ENCODE peak calls at places on chromosomes 11 and 22, in five cellular contexts. M, F, V, H and O are unnamed samples.

GRCh38 chr11:31827458-31828206 is 16.5 kb upstream of the PAX6 start:
- DNase-seq in V (no peak), M (no peak), H (no peak), F (no peak), O (no peak)

GRCh38 chr11:130522284-130522961 is 74.0 kb downstream of the ADAMTS15 start:
- DNase-seq in M (peak; percentile 83), H (peak; percentile 70), V (peak; percentile 80), F (peak; percentile 85), O (no peak)

GRCh38 chr11:79033833-79034232 is 407.0 kb downstream of the TENM4 start:
- DNase-seq in V (no peak), F (no peak), H (no peak), M (no peak), O (no peak)

GRCh38 chr11:134780486-134781155 is 368.6 kb upstream of the B3GAT1 start:
- DNase-seq in F (no peak), M (no peak), H (no peak), V (no peak), O (no peak)

GRCh38 chr11:112963368-112963955 is 2.2 kb downstream of the NCAM1 start:
- DNase-seq in M (no peak), H (no peak), V (no peak), F (peak; percentile 38), O (no peak)

GRCh38 chr11:72008728-72009127 is 10.0 kb downstream of the IL18BP start:
- DNase-seq in H (no peak), M (no peak), V (no peak), F (no peak), O (no peak)

GRCh38 chr22:30041881-30042280 is 38.4 kb upstream of the HORMAD2 start:
- DNase-seq in F (no peak), M (no peak), V (no peak), H (no peak), O (no peak)

GRCh38 chr11:75077316-75077715 is 19.4 kb downstream of the OR2AT4 start:
- DNase-seq in F (no peak), H (no peak), V (no peak), M (no peak), O (no peak)

GRCh38 chr11:64089915-64090810 is 54.4 kb downstream of the FLRT1 start:
- DNase-seq in V (no peak), F (no peak), M (no peak), H (no peak), O (no peak)

GRCh38 chr11:2778630-2779498 is 79.1 kb upstream of the KCNQ1OT1 start:
- DNase-seq in M (peak; percentile 41), F (peak; percentile 88), H (peak; percentile 85), V (peak; percentile 97), O (no peak)

GRCh38 chr11:123362941-123363340 is 67.1 kb upstream of the GRAMD1B start:
- DNase-seq in H (no peak), F (no peak), M (no peak), V (no peak), O (peak; percentile 85)

GRCh38 chr22:37510046-37510445 is 9.2 kb downstream of the CARD10 start:
- DNase-seq in V (no peak), M (no peak), H (no peak), F (peak; percentile 53), O (no peak)

GRCh38 chr11:35427158-35427557 is 7.8 kb upstream of the SLC1A2 start:
- DNase-seq in M (no peak), F (no peak), V (no peak), H (no peak), O (no peak)

GRCh38 chr11:102600666-102601065 is 24.5 kb downstream of the MMP20 start:
- DNase-seq in H (no peak), V (no peak), F (no peak), M (no peak), O (no peak)

GRCh38 chr11:6498121-6498520 is 1.0 kb downstream of the DNHD1 start:
- DNase-seq in F (no peak), V (no peak), H (peak; percentile 20), M (no peak), O (no peak)

GRCh38 chr22:32417906-32418305 is 5.9 kb upstream of the RTCB start:
- DNase-seq in F (no peak), M (no peak), V (no peak), H (no peak), O (no peak)

GRCh38 chr11:74226907-74227306 is 55.8 kb downstream of the PPME1 start:
- DNase-seq in M (no peak), F (no peak), H (no peak), V (peak; percentile 5), O (no peak)

GRCh38 chr22:33723915-33724314 is 196.4 kb downstream of the LARGE1 start:
- DNase-seq in M (no peak), F (no peak), H (no peak), V (no peak), O (no peak)

GRCh38 chr11:47991266-47991830 is 11.0 kb downstream of the PTPRJ start:
- DNase-seq in F (no peak), V (peak; percentile 62), H (peak; percentile 47), M (peak; percentile 33), O (peak; percentile 39)

GRCh38 chr11:8777907-8778767 is 95.5 kb downstream of the RPL27A start:
- DNase-seq in H (no peak), F (no peak), V (no peak), M (no peak), O (no peak)

GRCh38 chr22:23756891-23757290 is 2.7 kb upstream of the VPREB3 start:
- DNase-seq in V (no peak), M (no peak), F (no peak), H (no peak), O (peak; percentile 72)

GRCh38 chr11:16794047-16794818 is 55.8 kb downstream of the C11orf58 start:
- DNase-seq in H (no peak), F (peak; percentile 19), V (no peak), M (no peak), O (no peak)

GRCh38 chr11:112967082-112967481 is 5.9 kb downstream of the NCAM1 start:
- DNase-seq in M (no peak), V (no peak), F (no peak), H (no peak), O (no peak)

GRCh38 chr22:22397292-22397870 is 111.2 kb downstream of the ZNF280B start:
- DNase-seq in H (no peak), F (no peak), V (peak; percentile 50), M (no peak), O (no peak)

GRCh38 chr11:125170001-125170405 is 5.5 kb downstream of the PKNOX2 start:
- DNase-seq in M (no peak), V (no peak), H (no peak), F (no peak), O (no peak)

GRCh38 chr11:11163256-11163655 is 189.8 kb downstream of the CSNK2A3 start:
- DNase-seq in M (no peak), V (peak; percentile 10), H (no peak), F (no peak), O (peak; percentile 51)

GRCh38 chr11:3950996-3951662 is 95.7 kb downstream of the STIM1 start:
- DNase-seq in V (peak; percentile 31), M (no peak), H (no peak), F (no peak), O (no peak)

GRCh38 chr22:42635531-42635930 is 4.9 kb downstream of the ATP5MGL start:
- DNase-seq in F (peak; percentile 39), V (no peak), M (peak; percentile 87), H (peak; percentile 34), O (no peak)

GRCh38 chr11:113474362-113475159 is 637 bp downstream of the DRD2 start:
- DNase-seq in F (peak; percentile 61), M (peak; percentile 64), H (peak; percentile 79), V (peak; percentile 81), O (peak; percentile 46)

GRCh38 chr22:29550005-29550404 is 3.6 kb downstream of the THOC5 start:
- DNase-seq in F (no peak), V (no peak), H (no peak), M (no peak), O (no peak)

GRCh38 chr11:119734788-119735187 is 5.8 kb upstream of the NECTIN1 start:
- DNase-seq in F (no peak), M (peak; percentile 30), H (peak; percentile 62), V (no peak), O (no peak)

GRCh38 chr11:16322190-16322589 is 34.2 kb downstream of the SOX6 start:
- DNase-seq in F (no peak), H (no peak), V (no peak), M (no peak), O (no peak)

GRCh38 chr11:57500526-57500925 is 15.0 kb downstream of the SLC43A1 start:
- DNase-seq in V (no peak), M (no peak), H (no peak), F (no peak), O (no peak)
- H3K4me1 ChIP-seq in V (peaks cover 16% of the 10 kb centered on the region), M (peaks cover 7% of the 10 kb centered on the region), H (peaks cover 5% of the 10 kb centered on the region), F (peaks cover 4% of the 10 kb centered on the region), O (no peaks in the 10 kb centered on the region)

GRCh38 chr11:7522546-7522945 is 8.7 kb downstream of the PPFIBP2 start:
- DNase-seq in V (no peak), F (no peak), H (no peak), M (no peak), O (no peak)

GRCh38 chr11:7520011-7520942 is 6.5 kb downstream of the PPFIBP2 start:
- DNase-seq in F (no peak), H (no peak), V (no peak), M (no peak), O (peak; percentile 90)

GRCh38 chr11:7522106-7522505 is 8.3 kb downstream of the PPFIBP2 start:
- DNase-seq in H (no peak), V (no peak), F (no peak), M (no peak), O (no peak)

GRCh38 chr11:7518811-7519562 is 5.2 kb downstream of the PPFIBP2 start:
- DNase-seq in M (no peak), H (no peak), V (peak; percentile 5), F (no peak), O (no peak)

GRCh38 chr11:7520981-7521487 is 7.2 kb downstream of the PPFIBP2 start:
- DNase-seq in F (no peak), M (no peak), V (no peak), H (no peak), O (peak; percentile 86)
- H3K4me3 ChIP-seq in F (no peak overlapping the region), M (no peak overlapping the region), V (no peak overlapping the region), H (no peak overlapping the region), O (peak overlapping the region; percentile 54)

GRCh38 chr11:62145261-62145871 is 21.6 kb downstream of the INCENP start:
- DNase-seq in H (peak; percentile 13), M (no peak), F (no peak), V (no peak), O (no peak)
- H3K4me1 ChIP-seq in H (no peaks in the 10 kb centered on the region), M (no peaks in the 10 kb centered on the region), F (no peaks in the 10 kb centered on the region), V (no peaks in the 10 kb centered on the region), O (no peaks in the 10 kb centered on the region)

DNA sequence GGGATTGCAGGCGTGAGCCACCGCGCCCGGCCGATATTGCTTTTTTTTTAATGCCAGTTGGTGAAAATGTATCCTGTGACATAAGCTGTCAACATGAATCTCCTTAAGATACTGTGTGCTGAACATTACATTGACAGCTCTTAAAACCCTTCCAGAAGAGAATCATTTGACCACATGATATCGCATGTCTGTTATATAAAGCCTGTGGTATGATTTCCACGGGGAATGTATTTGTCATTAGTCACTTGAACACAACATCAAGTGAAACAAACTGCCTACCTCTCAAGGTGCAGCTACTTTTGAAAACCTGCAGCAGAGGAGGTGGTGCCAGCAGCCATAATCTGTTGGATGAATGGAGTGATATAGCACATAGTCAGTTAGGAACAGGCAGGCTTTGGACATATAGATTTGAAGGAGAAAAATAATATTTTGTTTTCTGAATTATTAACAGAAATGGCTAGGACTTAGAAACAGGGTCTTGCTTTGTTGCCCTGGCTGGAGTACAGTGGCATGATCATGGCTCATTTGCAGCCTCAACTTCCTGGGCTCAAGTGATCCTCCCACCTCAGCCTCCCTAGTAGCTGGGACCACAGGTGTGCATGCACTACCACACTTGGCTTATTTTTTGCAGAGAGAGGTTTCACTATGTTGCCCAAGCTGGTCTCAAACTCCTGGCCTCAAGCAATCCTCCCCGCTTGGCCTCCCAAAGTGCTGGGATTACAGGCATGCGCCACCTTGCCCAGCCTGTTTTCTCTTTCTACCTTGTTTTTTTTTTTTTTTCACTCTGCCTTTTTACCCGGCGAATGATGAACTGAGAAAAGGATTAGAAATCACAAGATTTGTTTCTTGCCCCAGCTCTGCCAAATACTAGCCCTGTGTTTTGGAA is 67.3 kb downstream of the BCL2L13 start:
- DNase-seq in F (no peak), M (no peak), V (no peak), H (no peak), O (no peak)
- H3K4me3 ChIP-seq in F (no peak overlapping the region), M (peak overlapping the region; percentile 84), V (no peak overlapping the region), H (peak overlapping the region; percentile 1), O (no peak overlapping the region)